ENCODE peak calls at places on chromosomes 1 and 21, in ten cellular contexts. D, A, N, T, F, C, V, B, M and Z are unnamed samples.

GRCh38 chr1:88433556-88433955 is 250.5 kb upstream of the PKN2 start:
- DNase-seq in D (no peak), A (no peak), N (no peak), T (no peak), F (no peak), C (no peak), V (no peak), B (no peak), M (no peak), Z (no peak)

GRCh38 chr1:76352741-76353435 is 278.3 kb downstream of the ST6GALNAC3 start:
- DNase-seq in D (no peak), A (no peak), N (peak), T (no peak), F (no peak), C (no peak), V (no peak), B (no peak), M (no peak), Z (no peak)

GRCh38 chr1:211942583-211942982 is 92.8 kb downstream of the INTS7 start:
- DNase-seq in D (no peak), A (no peak), N (no peak), T (no peak), F (no peak), C (no peak), V (no peak), B (no peak), M (no peak), Z (no peak)

GRCh38 chr1:244599937-244600350 is 53.0 kb upstream of the DESI2 start:
- DNase-seq in D (no peak), A (peak), N (no peak), T (no peak), F (peak), C (peak), V (peak), B (peak), M (peak), Z (no peak)

GRCh38 chr1:112083487-112083886 is 94.0 kb upstream of the KCND3 start:
- DNase-seq in D (no peak), A (no peak), N (no peak), T (peak), F (no peak), C (no peak), V (peak), B (no peak), M (no peak), Z (no peak)

GRCh38 chr21:32520885-32521735 is 64.2 kb downstream of the TCP10L start:
- DNase-seq in D (no peak), A (peak), N (peak), T (no peak), F (peak), C (no peak), V (peak), B (no peak), M (no peak), Z (peak)

GRCh38 chr21:41290106-41290799 is 26.3 kb upstream of the FAM3B start:
- DNase-seq in D (no peak), A (no peak), N (no peak), T (peak), F (no peak), C (no peak), V (no peak), B (no peak), M (no peak), Z (no peak)

GRCh38 chr1:111030590-111030989 is 66.9 kb upstream of the LRIF1 start:
- DNase-seq in D (no peak), A (peak), N (peak), T (peak), F (peak), C (peak), V (peak), B (no peak), M (peak), Z (peak)

GRCh38 chr1:183804382-183804781 is 538 bp upstream of the RGL1 start:
- DNase-seq in D (no peak), A (no peak), N (no peak), T (peak), F (no peak), C (no peak), V (no peak), B (no peak), M (no peak), Z (no peak)

GRCh38 chr1:181518152-181518551 is 34.8 kb downstream of the CACNA1E start:
- DNase-seq in D (no peak), A (no peak), N (no peak), T (no peak), F (no peak), C (no peak), V (no peak), B (no peak), M (no peak), Z (no peak)

GRCh38 chr1:231335663-231336602 is 1.7 kb downstream of the EXOC8 start:
- DNase-seq in D (no peak), A (no peak), N (no peak), T (no peak), F (no peak), C (peak), V (no peak), B (no peak), M (no peak), Z (no peak)

GRCh38 chr1:163922743-163923186 is 601.0 kb downstream of the NUF2 start:
- DNase-seq in D (no peak), A (no peak), N (no peak), T (no peak), F (no peak), C (no peak), V (no peak), B (no peak), M (no peak), Z (no peak)

GRCh38 chr1:115166531-115167091 is 77.3 kb upstream of the TSPAN2 start:
- DNase-seq in D (no peak), A (no peak), N (no peak), T (peak), F (no peak), C (no peak), V (peak), B (no peak), M (no peak), Z (no peak)

GRCh38 chr1:1539310-1540014 is 962 bp downstream of the TMEM240 start:
- DNase-seq in D (no peak), A (no peak), N (no peak), T (peak), F (no peak), C (no peak), V (peak), B (no peak), M (no peak), Z (no peak)

GRCh38 chr1:12145616-12146342 is 21.0 kb upstream of the TNFRSF1B start:
- DNase-seq in D (no peak), A (no peak), N (no peak), T (no peak), F (no peak), C (no peak), V (no peak), B (no peak), M (no peak), Z (no peak)

GRCh38 chr1:245079021-245079609 is 75.7 kb upstream of the KIF26B start:
- DNase-seq in D (no peak), A (no peak), N (no peak), T (peak), F (no peak), C (peak), V (peak), B (no peak), M (no peak), Z (no peak)

GRCh38 chr1:41492341-41492848 is 7.9 kb upstream of the EDN2 start:
- DNase-seq in D (no peak), A (no peak), N (no peak), T (peak), F (peak), C (no peak), V (peak), B (no peak), M (no peak), Z (peak)

GRCh38 chr1:51063121-51063520 is 38.9 kb upstream of the C1orf185 start:
- DNase-seq in D (no peak), A (no peak), N (no peak), T (no peak), F (no peak), C (no peak), V (peak), B (no peak), M (peak), Z (no peak)

GRCh38 chr1:27325286-27325685 is 3.3 kb downstream of the TMEM222 start:
- DNase-seq in D (no peak), A (no peak), N (no peak), T (no peak), F (no peak), C (no peak), V (no peak), B (no peak), M (no peak), Z (no peak)

GRCh38 chr1:236273358-236273757 is 8.4 kb downstream of the ERO1B start:
- DNase-seq in D (no peak), A (no peak), N (no peak), T (no peak), F (no peak), C (no peak), V (no peak), B (no peak), M (no peak), Z (no peak)

GRCh38 chr1:236280438-236281285 is 1.1 kb downstream of the ERO1B start:
- DNase-seq in D (no peak), A (no peak), N (peak), T (peak), F (peak), C (no peak), V (no peak), B (no peak), M (no peak), Z (no peak)

GRCh38 chr1:236281286-236282158 is at the start of gene ERO1B:
- DNase-seq in D (peak), A (peak), N (peak), T (peak), F (peak), C (peak), V (peak), B (peak), M (peak), Z (peak)

GRCh38 chr1:236275061-236275460 is 6.7 kb downstream of the ERO1B start:
- DNase-seq in D (no peak), A (no peak), N (no peak), T (no peak), F (no peak), C (no peak), V (no peak), B (no peak), M (no peak), Z (no peak)

GRCh38 chr1:236275586-236275985 is 6.2 kb downstream of the ERO1B start:
- DNase-seq in D (no peak), A (no peak), N (no peak), T (no peak), F (no peak), C (no peak), V (no peak), B (no peak), M (no peak), Z (no peak)
- TF ChIP-seq POLR2AphosphoS5 in D (no peak), A (no peak), N (no peak), T (no peak), F (no peak), C (no peak), V (no peak), B (no peak), M (no peak), Z (no peak)

DNA sequence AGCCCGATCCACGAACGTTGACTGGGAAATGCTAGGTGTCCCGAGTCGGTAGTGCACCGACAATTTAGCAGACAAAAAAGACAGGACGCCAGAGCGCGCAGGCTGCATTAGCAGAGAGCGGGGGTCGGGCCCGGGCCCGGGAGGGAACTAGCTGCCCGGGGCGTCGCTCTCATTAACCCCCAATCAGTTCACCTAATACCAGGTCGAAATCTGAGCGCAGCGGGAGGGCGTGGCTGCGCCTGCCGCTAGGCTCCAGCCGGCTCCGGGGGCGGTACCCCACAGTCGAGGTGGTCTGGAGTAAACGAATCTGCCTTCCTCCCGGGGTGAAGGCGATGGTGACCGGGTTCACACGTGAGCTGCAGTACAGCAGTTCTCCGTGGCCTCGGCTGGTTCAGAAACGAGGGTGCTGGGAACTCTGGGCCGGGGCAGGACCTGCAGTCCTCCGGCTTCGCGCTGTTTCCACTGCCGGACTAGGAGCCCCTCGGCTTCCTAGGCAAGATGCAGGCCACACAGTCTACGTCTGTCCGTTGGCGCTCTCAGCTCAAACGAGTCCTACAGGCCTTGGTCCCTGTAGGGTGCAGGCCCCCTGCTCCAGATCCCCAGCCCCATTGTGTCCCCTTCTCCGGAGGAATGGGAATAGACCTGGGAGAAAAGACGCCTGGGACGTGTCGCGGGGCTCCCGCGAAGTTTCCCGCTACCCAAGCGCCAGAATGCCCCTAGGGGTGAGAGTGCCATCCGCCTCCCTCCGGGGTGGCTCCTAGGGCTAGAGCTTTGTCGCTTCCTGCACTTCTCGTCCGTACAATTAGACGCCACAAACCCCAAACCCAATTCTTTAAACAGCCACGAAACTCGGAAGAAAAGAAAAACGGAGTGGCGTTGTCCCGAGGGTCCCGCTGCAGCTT is 2.0 kb downstream of the GFI1 start:
- DNase-seq in D (no peak), A (peak), N (no peak), T (peak), F (peak), C (no peak), V (peak), B (peak), M (no peak), Z (peak)
- TF ChIP-seq POLR2AphosphoS5 in D (no peak), A (peak), N (no peak), T (no peak), F (no peak), C (no peak), V (no peak), B (no peak), M (no peak), Z (peak)

GRCh38 chr1:26275580-26276431 is 4.1 kb upstream of the SH3BGRL3 start:
- DNase-seq in D (peak), A (peak), N (peak), T (peak), F (peak), C (peak), V (peak), B (peak), M (peak), Z (peak)
- TF ChIP-seq POLR2AphosphoS5 in D (peak), A (peak), N (peak), T (no peak), F (peak), C (no peak), V (peak), B (no peak), M (no peak), Z (no peak)

GRCh38 chr1:116951175-116951935 is 41.6 kb downstream of the PTGFRN start:
- DNase-seq in D (no peak), A (no peak), N (no peak), T (no peak), F (peak), C (no peak), V (peak), B (no peak), M (no peak), Z (no peak)

GRCh38 chr1:116958110-116958509 is 43.5 kb upstream of the CD101 start:
- DNase-seq in D (no peak), A (no peak), N (no peak), T (no peak), F (no peak), C (no peak), V (no peak), B (no peak), M (no peak), Z (no peak)

GRCh38 chr1:116957646-116958045 is 43.9 kb upstream of the CD101 start:
- DNase-seq in D (no peak), A (no peak), N (no peak), T (no peak), F (no peak), C (no peak), V (no peak), B (no peak), M (no peak), Z (no peak)

GRCh38 chr1:116956378-116956777 is 45.2 kb upstream of the CD101 start:
- DNase-seq in D (no peak), A (no peak), N (no peak), T (no peak), F (no peak), C (no peak), V (no peak), B (no peak), M (no peak), Z (no peak)

DNA sequence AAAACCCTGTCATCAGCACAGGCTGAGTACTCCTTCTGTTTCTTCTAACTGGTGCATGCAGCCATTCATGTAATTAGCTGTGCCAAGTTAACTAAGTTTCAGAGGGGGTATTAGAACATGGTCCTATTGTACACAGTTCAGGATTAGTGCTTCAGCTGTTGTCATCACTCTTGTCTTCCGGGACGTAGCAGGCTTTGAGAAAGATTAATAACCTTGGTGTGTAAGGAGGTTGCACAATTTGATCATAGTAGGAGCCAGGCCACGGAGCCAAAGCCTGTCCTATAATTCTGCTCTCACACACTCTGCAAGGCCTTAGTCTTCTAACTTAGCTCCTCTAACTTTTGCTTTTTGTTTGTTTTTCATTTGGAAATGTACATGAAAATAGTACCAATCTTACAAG is 44.7 kb downstream of the PTGFRN start:
- DNase-seq in D (no peak), A (no peak), N (no peak), T (no peak), F (no peak), C (no peak), V (no peak), B (no peak), M (no peak), Z (no peak)
- TF ChIP-seq POLR2AphosphoS5 in D (no peak), A (peak), N (no peak), T (no peak), F (peak), C (no peak), V (no peak), B (no peak), M (no peak), Z (no peak)

GRCh38 chr1:116557323-116557878 is 13.4 kb downstream of the CD58 start:
- DNase-seq in D (no peak), A (no peak), N (no peak), T (no peak), F (no peak), C (no peak), V (no peak), B (no peak), M (no peak), Z (no peak)

GRCh38 chr1:116561563-116561962 is 9.3 kb downstream of the CD58 start:
- DNase-seq in D (no peak), A (no peak), N (no peak), T (no peak), F (no peak), C (no peak), V (no peak), B (no peak), M (no peak), Z (no peak)

GRCh38 chr1:116559304-116559761 is 11.5 kb downstream of the CD58 start:
- DNase-seq in D (no peak), A (no peak), N (no peak), T (no peak), F (no peak), C (no peak), V (no peak), B (no peak), M (no peak), Z (no peak)

GRCh38 chr1:116558140-116558549 is 12.7 kb downstream of the CD58 start:
- DNase-seq in D (no peak), A (no peak), N (no peak), T (no peak), F (no peak), C (no peak), V (no peak), B (no peak), M (no peak), Z (no peak)

GRCh38 chr1:116560704-116561490 is 9.9 kb downstream of the CD58 start:
- DNase-seq in D (no peak), A (no peak), N (no peak), T (no peak), F (no peak), C (no peak), V (no peak), B (no peak), M (no peak), Z (no peak)
- TF ChIP-seq POLR2AphosphoS5 in D (no peak), A (no peak), N (no peak), T (no peak), F (no peak), C (no peak), V (no peak), B (no peak), M (no peak), Z (no peak)

GRCh38 chr1:205812878-205813754 is at the start of gene SLC41A1:
- DNase-seq in D (peak), A (peak), N (peak), T (peak), F (peak), C (peak), V (peak), B (peak), M (peak), Z (peak)
- TF ChIP-seq POLR2AphosphoS5 in D (peak), A (peak), N (peak), T (peak), F (peak), C (no peak), V (peak), B (no peak), M (peak), Z (no peak)

GRCh38 chr1:6440198-6441126 is 15.9 kb downstream of the ESPN start:
- DNase-seq in D (no peak), A (peak), N (peak), T (peak), F (peak), C (peak), V (no peak), B (no peak), M (no peak), Z (no peak)
- TF ChIP-seq POLR2AphosphoS5 in D (no peak), A (no peak), N (no peak), T (no peak), F (no peak), C (no peak), V (no peak), B (no peak), M (no peak), Z (no peak)

GRCh38 chr1:204261266-204261665 is 47.5 kb upstream of the GOLT1A start:
- DNase-seq in D (no peak), A (no peak), N (no peak), T (no peak), F (no peak), C (no peak), V (no peak), B (no peak), M (no peak), Z (no peak)

GRCh38 chr1:204260601-204261197 is 46.9 kb upstream of the GOLT1A start:
- DNase-seq in D (no peak), A (peak), N (no peak), T (no peak), F (no peak), C (no peak), V (no peak), B (no peak), M (no peak), Z (no peak)

GRCh38 chr1:204263240-204263848 is 49.6 kb upstream of the GOLT1A start:
- DNase-seq in D (no peak), A (peak), N (peak), T (no peak), F (no peak), C (no peak), V (no peak), B (no peak), M (no peak), Z (no peak)

GRCh38 chr1:204262506-204263239 is 48.9 kb upstream of the GOLT1A start:
- DNase-seq in D (no peak), A (no peak), N (no peak), T (no peak), F (no peak), C (no peak), V (no peak), B (no peak), M (no peak), Z (no peak)

GRCh38 chr1:204261746-204262505 is 48.1 kb upstream of the GOLT1A start:
- DNase-seq in D (no peak), A (no peak), N (no peak), T (no peak), F (no peak), C (no peak), V (no peak), B (no peak), M (no peak), Z (no peak)
- TF ChIP-seq POLR2AphosphoS5 in D (no peak), A (no peak), N (no peak), T (no peak), F (no peak), C (no peak), V (no peak), B (no peak), M (no peak), Z (no peak)